ENCODE peak calls at places on chromosomes 3 and 15, in seven cellular contexts. Q is gastrocnemius medialis, Y is HFF-Myc, Z is MM.1S, R is NB4, G is cardiac fibroblast, C is AG10803. X is an unnamed sample.

GRCh38 chr3:50196253-50196801 is 4.9 kb downstream of the GNAT1 start:
- DNase-seq in C (no peak), Q (no peak), G (no peak), Z (no peak), Y (no peak), R (no peak), X (no peak)

GRCh38 chr15:31465083-31465955 is 138.7 kb downstream of the KLF13 start:
- DNase-seq in C (no peak), Y (no peak), G (no peak), R (no peak), Q (no peak), Z (no peak), X (no peak)

GRCh38 chr3:112373924-112374323 is 41.0 kb downstream of the CD200 start:
- DNase-seq in Q (no peak), R (peak), Z (no peak), G (no peak), Y (no peak), C (no peak), X (no peak)

GRCh38 chr3:177419904-177420601 is 222.8 kb upstream of the TBL1XR1 start:
- DNase-seq in Q (no peak), Z (no peak), R (peak), C (peak), Y (no peak), G (no peak), X (no peak)

GRCh38 chr3:43699864-43700263 is 9.1 kb downstream of the ABHD5 start:
- DNase-seq in R (no peak), G (peak), Z (peak), Q (no peak), Y (peak), C (no peak), X (no peak)

GRCh38 chr3:177236704-177237103 is 39.4 kb upstream of the TBL1XR1 start:
- DNase-seq in Z (no peak), G (no peak), Y (no peak), R (no peak), Q (no peak), C (no peak), X (no peak)

GRCh38 chr15:31840849-31841476 is 189.4 kb upstream of the CHRNA7 start:
- DNase-seq in Q (no peak), Z (no peak), R (no peak), C (no peak), G (no peak), Y (no peak), X (no peak)

GRCh38 chr3:108590443-108590842 is 921 bp downstream of the DZIP3 start:
- DNase-seq in Z (peak), R (peak), C (no peak), Q (no peak), Y (no peak), G (no peak), X (no peak)

GRCh38 chr3:114527036-114527644 is 233.3 kb downstream of the TIGIT start:
- DNase-seq in Y (no peak), Q (no peak), G (peak), Z (no peak), C (peak), R (no peak), X (no peak)

GRCh38 chr3:11924518-11924917 is 77.8 kb upstream of the TAMM41 start:
- DNase-seq in Y (no peak), G (no peak), C (no peak), Q (no peak), R (no peak), Z (no peak), X (no peak)

GRCh38 chr15:80159301-80159700 is 6.5 kb downstream of the FAH start:
- DNase-seq in Z (no peak), Y (no peak), Q (no peak), G (no peak), R (no peak), C (no peak), X (no peak)

GRCh38 chr15:78944202-78944625 is 632 bp downstream of the CTSH start:
- DNase-seq in Z (no peak), G (no peak), Q (no peak), R (peak), Y (no peak), C (no peak), X (no peak)

GRCh38 chr15:87764461-87765236 is 491.9 kb downstream of the NTRK3 start:
- DNase-seq in C (peak), R (no peak), G (peak), Q (no peak), Y (no peak), Z (no peak), X (no peak)

GRCh38 chr3:22684739-22685138 is 518.4 kb upstream of the UBE2E2 start:
- DNase-seq in C (no peak), Z (no peak), G (no peak), Q (no peak), R (no peak), Y (no peak), X (no peak)

GRCh38 chr15:90037961-90038633 is 37.0 kb downstream of the ZNF710 start:
- DNase-seq in C (no peak), Z (peak), Q (no peak), R (peak), Y (no peak), G (peak), X (peak)

GRCh38 chr3:188974856-188975611 is 196.7 kb upstream of the TPRG1 start:
- DNase-seq in Z (no peak), Q (no peak), R (no peak), Y (no peak), C (peak), G (peak), X (no peak)

GRCh38 chr3:33113772-33114621 is at the start of gene CRTAP:
- DNase-seq in Z (peak), Q (peak), R (peak), C (peak), Y (peak), G (peak), X (peak)

GRCh38 chr3:97872209-97873042 is 50.6 kb downstream of the CRYBG3 start:
- DNase-seq in Y (peak), C (peak), R (no peak), G (peak), Z (no peak), Q (no peak), X (no peak)

GRCh38 chr15:48899793-48900192 is 21.9 kb downstream of the EID1 start:
- DNase-seq in Z (no peak), Y (no peak), R (no peak), Q (no peak), C (no peak), G (no peak), X (no peak)

GRCh38 chr3:126982522-126983175 is at the start of gene PLXNA1:
- DNase-seq in C (peak), Z (peak), Q (peak), G (peak), Y (peak), R (peak), X (peak)

GRCh38 chr3:182979103-182979697 is 1.1 kb downstream of the DCUN1D1 start:
- DNase-seq in Z (peak), C (no peak), Q (no peak), G (peak), R (peak), Y (no peak), X (no peak)

GRCh38 chr3:194514626-194515025 is 27.8 kb upstream of the ATP13A3 start:
- DNase-seq in R (peak), C (no peak), Y (no peak), Q (no peak), Z (no peak), G (no peak), X (no peak)
- TF ChIP-seq CTCF in R (no peak), C (no peak), Y (no peak), Q (no peak), Z (no peak), G (no peak), X (no peak)

DNA sequence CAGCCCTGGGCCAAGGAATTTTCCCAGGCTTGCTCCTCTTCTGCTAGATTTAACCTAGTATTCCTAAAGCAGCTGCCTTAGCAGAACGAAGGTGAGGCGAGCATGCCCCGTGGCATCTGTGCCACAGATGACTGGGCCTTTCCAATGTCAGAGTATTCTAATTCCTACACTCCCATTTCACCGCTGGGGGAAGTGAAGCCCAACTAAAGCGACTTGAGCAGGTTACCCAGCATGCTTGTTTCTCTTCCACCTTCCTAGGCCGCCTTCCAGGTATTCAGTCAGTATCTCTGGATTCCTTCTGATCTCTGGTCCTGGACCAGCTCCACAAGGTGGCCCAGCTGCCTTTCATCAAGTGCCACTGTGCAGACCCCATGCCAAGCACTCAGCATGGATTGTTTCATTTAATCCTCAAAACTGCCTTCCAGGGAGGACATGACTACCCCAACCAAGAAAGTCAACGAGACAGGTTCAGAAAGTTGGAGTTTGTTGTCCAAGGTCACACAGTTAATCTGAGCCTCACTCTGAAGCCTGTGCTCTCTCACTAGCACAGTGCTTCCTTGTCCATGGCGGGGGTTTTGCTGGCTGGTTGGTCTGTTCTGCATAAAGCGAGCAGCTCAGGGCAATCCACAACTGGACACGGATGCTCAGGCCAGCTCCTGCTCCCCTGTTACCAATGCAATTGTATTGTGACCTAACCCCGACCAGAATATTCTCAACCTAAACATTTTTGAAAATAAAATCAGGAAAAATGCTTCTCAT is 15.1 kb downstream of the MYO5C start:
- DNase-seq in Q (no peak), G (no peak), R (no peak), C (no peak), Z (no peak), Y (no peak), X (no peak)
- TF ChIP-seq CTCF in Q (no peak), G (no peak), R (no peak), C (no peak), Z (no peak), Y (no peak), X (no peak)

DNA sequence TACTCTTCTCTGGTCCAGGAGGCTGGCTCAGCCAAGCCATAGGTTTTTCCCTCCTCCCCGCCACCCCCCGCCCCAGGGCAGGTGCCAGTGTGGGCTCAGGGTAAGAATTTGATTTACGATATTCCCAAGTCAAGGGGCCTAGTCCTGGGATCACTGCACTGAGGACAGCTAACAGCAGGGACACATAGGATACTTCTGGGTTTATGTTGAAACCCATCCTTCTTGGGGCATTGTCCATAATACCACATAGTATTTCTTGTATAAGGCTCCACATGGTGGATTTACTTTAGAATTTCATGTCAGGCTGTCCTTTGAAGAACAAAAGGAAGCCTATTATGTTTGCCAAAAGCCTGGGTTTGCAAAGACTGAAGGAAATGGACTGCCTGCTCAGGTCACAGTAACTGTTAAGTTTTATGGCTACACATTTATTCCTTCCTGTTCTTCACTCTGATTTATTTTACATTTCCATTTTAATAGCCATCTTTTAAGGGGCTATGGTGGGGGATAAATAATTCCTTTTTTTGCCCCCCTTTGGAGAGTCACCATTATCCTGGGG is 53.7 kb upstream of the MYZAP start:
- DNase-seq in C (no peak), R (no peak), G (no peak), Y (no peak), Q (no peak), Z (no peak), X (no peak)
- TF ChIP-seq CTCF in C (no peak), R (no peak), G (no peak), Y (no peak), Q (no peak), Z (no peak), X (no peak)

GRCh38 chr3:78978037-78978436 is 789.8 kb downstream of the ROBO1 start:
- DNase-seq in Q (no peak), C (peak), Z (no peak), R (peak), G (peak), Y (no peak), X (no peak)
- TF ChIP-seq CTCF in Q (no peak), C (peak), Z (peak), R (no peak), G (peak), Y (peak), X (no peak)

GRCh38 chr3:138328341-138328740 is 1.3 kb downstream of the NME9 start:
- DNase-seq in Z (peak), Q (no peak), G (peak), C (peak), Y (no peak), R (peak), X (no peak)
- TF ChIP-seq CTCF in Z (peak), Q (no peak), G (peak), C (peak), Y (peak), R (peak), X (no peak)

DNA sequence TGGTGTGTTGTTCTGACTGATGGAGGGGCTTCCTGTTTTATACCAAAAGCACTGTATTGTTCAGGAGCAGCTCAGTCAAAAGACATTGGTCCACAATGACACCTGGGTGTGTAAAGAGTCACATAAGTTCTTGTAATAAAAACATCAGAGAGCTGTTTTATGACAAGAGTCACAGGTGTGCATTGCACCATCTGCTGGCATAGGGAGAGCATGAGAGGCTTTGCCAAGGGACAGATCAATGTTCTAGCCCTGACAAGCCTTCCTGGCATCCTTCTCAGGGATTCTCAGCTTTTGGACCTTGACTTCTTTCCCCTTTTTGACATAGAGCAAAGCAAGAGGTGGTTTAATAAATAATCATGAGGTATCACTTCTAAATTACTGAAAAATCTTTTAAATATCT is 20.5 kb downstream of the ARPP21 start:
- DNase-seq in Q (peak), C (no peak), Z (peak), G (no peak), Y (no peak), R (peak), X (no peak)
- TF ChIP-seq CTCF in Q (no peak), C (no peak), Z (peak), G (peak), Y (no peak), R (no peak), X (no peak)

X was measured in natural killer cell.